ENCODE peak calls at places on chromosomes 4 and X, in four cellular contexts. W is activated CD4-positive, alpha-beta T cell treated with anti-CD3 and anti-CD28 coated beads, Interleukin-2, amount 50 U/mL, for 1 hour; V is substantia nigra; U is stimulated activated CD4-positive, alpha-beta T cell treated with anti-CD3 and anti-CD28 coated beads, Interleukin-1b, Interleukin-23, amount 100 ng/mL, for 1 hour. G is an unnamed sample.
A peak's percentile ranks its signal among the peaks of the same experiment; 100 is the strongest.

GRCh38 chr4:33780952-33781655 is 2463.2 kb downstream of the ARAP2 start:
- DNase-seq in W (no peak), U (no peak), V (no peak), G (peak; percentile 82)

GRCh38 chrX:43693602-43694406 is 37.7 kb downstream of the MAOA start:
- DNase-seq in U (no peak), W (no peak), V (no peak), G (peak; percentile 11)

GRCh38 chr4:108080752-108081151 is 88.0 kb downstream of the LEF1 start:
- DNase-seq in W (peak; percentile 57), V (no peak), U (no peak), G (no peak)

GRCh38 chrX:16827225-16827624 is 41.0 kb downstream of the TXLNG start:
- DNase-seq in W (no peak), U (no peak), V (no peak), G (peak; percentile 63)

GRCh38 chr4:38858097-38858420 is 1.4 kb upstream of the TLR6 start:
- DNase-seq in W (no peak), V (no peak), U (no peak), G (no peak)

GRCh38 chrX:94045724-94046123 is 371.7 kb downstream of the FAM133A start:
- DNase-seq in W (no peak), V (no peak), U (no peak), G (no peak)

GRCh38 chr4:17985832-17986231 is 35.7 kb downstream of the LCORL start:
- DNase-seq in W (no peak), U (no peak), V (no peak), G (no peak)

GRCh38 chrX:68571292-68572256 is 72.7 kb downstream of the YIPF6 start:
- DNase-seq in V (no peak), W (no peak), U (no peak), G (peak; percentile 90)

GRCh38 chr4:140790765-140791164 is 34.6 kb upstream of the TBC1D9 start:
- DNase-seq in W (no peak), U (no peak), V (no peak), G (peak; percentile 64)

GRCh38 chr4:52343595-52343994 is 292.5 kb downstream of the SPATA18 start:
- DNase-seq in U (no peak), W (no peak), V (no peak), G (no peak)

GRCh38 chr4:107541511-107541910 is 178.5 kb downstream of the PAPSS1 start:
- DNase-seq in V (no peak), W (no peak), U (no peak), G (no peak)

GRCh38 chrX:119237526-119238035 is 1.5 kb downstream of the PGRMC1 start:
- DNase-seq in U (no peak), V (no peak), W (no peak), G (no peak)

GRCh38 chrX:118164138-118164537 is 47.5 kb upstream of the KLHL13 start:
- DNase-seq in U (no peak), V (no peak), W (no peak), G (peak; percentile 50)

GRCh38 chr4:118265312-118266144 is 87.3 kb downstream of the PRSS12 start:
- DNase-seq in U (no peak), W (no peak), V (no peak), G (no peak)

GRCh38 chr4:24471623-24472510 is 112.5 kb downstream of the DHX15 start:
- DNase-seq in V (peak; percentile 34), U (no peak), W (no peak), G (no peak)

GRCh38 chrX:78997870-78998558 is 52.8 kb downstream of the P2RY10 start:
- DNase-seq in V (no peak), W (no peak), U (no peak), G (no peak)

GRCh38 chr4:165359501-165359900 is 19.3 kb upstream of the CPE start:
- DNase-seq in W (no peak), V (no peak), U (no peak), G (peak; percentile 52)

GRCh38 chrX:74270393-74270792 is 33.6 kb upstream of the ZCCHC13 start:
- DNase-seq in U (no peak), V (no peak), W (no peak), G (no peak)

GRCh38 chr4:123478859-123479345 is 82.3 kb downstream of the SPRY1 start:
- DNase-seq in W (no peak), V (no peak), U (no peak), G (no peak)

GRCh38 chr4:93743638-93744037 is 84.9 kb upstream of the ATOH1 start:
- DNase-seq in V (no peak), U (no peak), W (no peak), G (no peak)

GRCh38 chr4:141255016-141255415 is 34.3 kb downstream of the ZNF330 start:
- DNase-seq in U (no peak), W (no peak), V (no peak), G (peak; percentile 9)

GRCh38 chr4:73740353-73740778 is at the start of gene CXCL8:
- DNase-seq in U (no peak), V (no peak), W (no peak), G (peak; percentile 99)

GRCh38 chr4:5995901-5996623 is 22.2 kb downstream of the C4orf50 start:
- DNase-seq in W (no peak), V (no peak), U (no peak), G (no peak)

GRCh38 chr4:155953151-155954117 is at the start of gene CTSO:
- DNase-seq in V (peak; percentile 58), W (peak; percentile 61), U (peak; percentile 42), G (peak; percentile 76)

GRCh38 chrX:68163446-68163845 is 269.8 kb downstream of the OPHN1 start:
- DNase-seq in W (no peak), U (no peak), V (no peak), G (peak; percentile 52)

GRCh38 chrX:57817302-57817701 is 93.0 kb downstream of the ZXDA start:
- DNase-seq in W (no peak), U (no peak), V (no peak), G (no peak)

GRCh38 chr4:169410839-169411770 is 140.3 kb upstream of the SH3RF1 start:
- DNase-seq in U (no peak), W (peak; percentile 12), V (no peak), G (peak; percentile 82)

GRCh38 chr4:1873291-1873690 is 2.1 kb downstream of the NSD2 start:
- DNase-seq in V (no peak), U (no peak), W (no peak), G (no peak)

GRCh38 chr4:150070464-150071170 is 7.6 kb upstream of the DCLK2 start:
- DNase-seq in V (no peak), W (no peak), U (no peak), G (no peak)

GRCh38 chr4:185143596-185143969 is 517 bp downstream of the SLC25A4 start:
- DNase-seq in U (no peak), V (no peak), W (peak; percentile 19), G (peak; percentile 30)

GRCh38 chr4:151527699-151528098 is 118.7 kb downstream of the FHIP1A start:
- DNase-seq in U (no peak), W (no peak), V (no peak), G (no peak)

GRCh38 chrX:107600366-107600765 is 27.9 kb upstream of the PRPS1 start:
- DNase-seq in U (no peak), V (no peak), W (no peak), G (no peak)

GRCh38 chr4:152045781-152046571 is 285.2 kb upstream of the GATB start:
- DNase-seq in W (no peak), V (no peak), U (peak; percentile 5), G (no peak)

GRCh38 chr4:37665347-37666009 is 20.7 kb downstream of the RELL1 start:
- DNase-seq in W (no peak), U (no peak), V (no peak), G (no peak)

G was measured in HT1080.